ENCODE peak calls at places on chromosomes 12 and 14, in ten cellular contexts. Q is fibroblast of pulmonary artery, L is RWPE1, W is Panc1, E is amniotic stem cell, U is NT2/D1, M is ELF-1, T is H1, H is AG08395, S is psoas muscle. N is an unnamed sample.

GRCh38 chr12:121038861-121039654 is at the start of gene OASL:
- DNase-seq in Q (peak), L (peak), W (no peak), E (no peak), U (no peak), M (no peak), T (no peak), H (peak), S (no peak), N (no peak)

GRCh38 chr12:7439579-7440505 is 4.1 kb downstream of the CD163L1 start:
- DNase-seq in Q (peak), L (peak), W (no peak), E (no peak), U (no peak), M (peak), T (peak), H (peak), S (no peak), N (peak)

GRCh38 chr12:47816646-47817271 is 2.9 kb downstream of the HDAC7 start:
- DNase-seq in Q (peak), L (no peak), W (no peak), E (no peak), U (no peak), M (no peak), T (no peak), H (no peak), S (peak), N (no peak)

GRCh38 chr12:113241191-113242017 is 20.1 kb downstream of the TPCN1 start:
- DNase-seq in Q (peak), L (peak), W (peak), E (peak), U (no peak), M (no peak), T (no peak), H (peak), S (peak), N (peak)

GRCh38 chr14:102235275-102235897 is 69.6 kb downstream of the MOK start:
- DNase-seq in Q (peak), L (peak), W (peak), E (peak), U (peak), M (peak), T (peak), H (peak), S (peak), N (peak)

GRCh38 chr12:105279460-105280056 is 43.6 kb upstream of the APPL2 start:
- DNase-seq in Q (peak), L (no peak), W (no peak), E (peak), U (no peak), M (no peak), T (peak), H (no peak), S (no peak), N (no peak)

GRCh38 chr12:57888407-57889157 is 42.1 kb upstream of the CTDSP2 start:
- DNase-seq in Q (peak), L (peak), W (no peak), E (no peak), U (no peak), M (peak), T (no peak), H (peak), S (peak), N (no peak)

GRCh38 chr14:71666579-71667145 is 265.6 kb upstream of the RGS6 start:
- DNase-seq in Q (no peak), L (no peak), W (no peak), E (no peak), U (no peak), M (no peak), T (no peak), H (no peak), S (no peak), N (no peak)

GRCh38 chr12:16349132-16349463 is 1.7 kb downstream of the MGST1 start:
- DNase-seq in Q (peak), L (peak), W (no peak), E (no peak), U (no peak), M (peak), T (no peak), H (peak), S (peak), N (peak)

N was measured in non-pigmented ciliary epithelial cell.